ENCODE peak calls at places on chromosomes 12 and 14, in seven cellular contexts. W, D, J, B, H, C and I are unnamed samples.

GRCh38 chr12:118332511-118332910 is 40.2 kb downstream of the TAOK3 start:
- DNase-seq in W (peak), H (no peak), D (no peak), J (no peak), C (peak), B (no peak), I (no peak)

GRCh38 chr12:71440393-71441349 is 1.1 kb downstream of the LGR5 start:
- DNase-seq in C (no peak), H (no peak), J (no peak), D (no peak), W (peak), B (peak), I (no peak)

GRCh38 chr14:77046706-77047105 is 18.2 kb upstream of the IRF2BPL start:
- DNase-seq in J (no peak), H (no peak), W (peak), C (no peak), D (no peak), B (no peak), I (no peak)

GRCh38 chr12:104147346-104147745 is 9.3 kb upstream of the NFYB start:
- DNase-seq in D (no peak), H (no peak), J (no peak), C (no peak), B (no peak), W (no peak), I (no peak)

GRCh38 chr12:131095826-131096680 is 142.3 kb downstream of the ADGRD1 start:
- DNase-seq in J (no peak), W (no peak), D (no peak), B (no peak), H (no peak), C (no peak), I (no peak)

GRCh38 chr14:69266572-69267345 is 6.8 kb downstream of the GALNT16 start:
- DNase-seq in J (no peak), C (no peak), H (no peak), B (no peak), D (no peak), W (no peak), I (no peak)

GRCh38 chr14:71022015-71022919 is 115.0 kb downstream of the PCNX1 start:
- DNase-seq in C (no peak), H (no peak), B (no peak), J (no peak), W (no peak), D (no peak), I (no peak)

GRCh38 chr12:19243577-19243976 is 114.0 kb downstream of the PLEKHA5 start:
- DNase-seq in W (no peak), C (no peak), J (no peak), H (no peak), B (no peak), D (no peak), I (no peak)

GRCh38 chr12:102955926-102956737 is 1.3 kb upstream of the ASCL1 start:
- DNase-seq in C (no peak), D (no peak), B (no peak), H (no peak), J (no peak), W (no peak), I (no peak)

GRCh38 chr12:121300083-121300819 is 3.7 kb upstream of the CAMKK2 start:
- DNase-seq in J (no peak), H (no peak), W (no peak), D (no peak), C (no peak), B (no peak), I (no peak)

GRCh38 chr12:124754949-124755800 is 108.5 kb downstream of the SCARB1 start:
- DNase-seq in H (no peak), B (peak), J (peak), D (peak), W (no peak), C (peak), I (no peak)

GRCh38 chr12:123494124-123494843 is 36.3 kb downstream of the SNRNP35 start:
- DNase-seq in J (no peak), H (no peak), W (no peak), D (no peak), B (no peak), C (no peak), I (no peak)

GRCh38 chr12:70305794-70306193 is 60.3 kb upstream of the KCNMB4 start:
- DNase-seq in J (no peak), H (no peak), C (peak), D (no peak), W (no peak), B (no peak), I (no peak)

GRCh38 chr14:48580692-48581091 is 905.3 kb upstream of the MDGA2 start:
- DNase-seq in J (no peak), W (no peak), C (no peak), D (no peak), H (no peak), B (no peak), I (no peak)

GRCh38 chr14:22491683-22492483 is 97.1 kb downstream of the DAD1 start:
- DNase-seq in B (no peak), D (no peak), W (no peak), C (no peak), J (no peak), H (no peak), I (no peak)

GRCh38 chr14:104735830-104736642 is 12.0 kb downstream of the ADSS1 start:
- DNase-seq in D (peak), W (no peak), C (peak), H (no peak), J (no peak), B (peak), I (no peak)

GRCh38 chr14:96164861-96165490 is 39.7 kb upstream of the BDKRB2 start:
- DNase-seq in C (peak), D (no peak), H (no peak), W (no peak), B (no peak), J (no peak), I (no peak)

GRCh38 chr14:77979666-77980351 is 179.9 kb downstream of the ADCK1 start:
- DNase-seq in D (no peak), B (no peak), J (no peak), H (no peak), C (no peak), W (peak), I (no peak)

GRCh38 chr12:27711312-27711682 is 665 bp downstream of the MRPS35 start:
- DNase-seq in D (no peak), H (no peak), C (no peak), W (peak), J (no peak), B (no peak), I (no peak)

GRCh38 chr14:93912785-93913184 is 14.4 kb upstream of the FAM181A start:
- DNase-seq in B (no peak), J (no peak), D (no peak), H (no peak), C (no peak), W (no peak), I (no peak)

GRCh38 chr12:4540170-4540569 is 1.5 kb downstream of the RAD51AP1 start:
- DNase-seq in W (no peak), J (no peak), C (no peak), B (no peak), D (no peak), H (no peak), I (no peak)

GRCh38 chr14:103923863-103924262 is 4.4 kb upstream of the TDRD9 start:
- DNase-seq in B (no peak), W (peak), C (no peak), J (no peak), H (no peak), D (no peak), I (no peak)

GRCh38 chr12:5637698-5638097 is 205.8 kb downstream of the NTF3 start:
- DNase-seq in B (no peak), C (no peak), J (no peak), H (no peak), W (no peak), D (no peak), I (no peak)

GRCh38 chr14:67934851-67935250 is 115.3 kb downstream of the RAD51B start:
- DNase-seq in W (no peak), D (no peak), H (no peak), B (no peak), C (no peak), J (no peak), I (no peak)

GRCh38 chr14:67938046-67938445 is 118.5 kb downstream of the RAD51B start:
- DNase-seq in H (no peak), B (no peak), D (no peak), J (no peak), W (no peak), C (no peak), I (no peak)

GRCh38 chr14:67932708-67933107 is 113.1 kb downstream of the RAD51B start:
- DNase-seq in J (no peak), H (no peak), W (no peak), B (no peak), D (no peak), C (no peak), I (no peak)

GRCh38 chr14:67935371-67935770 is 115.8 kb downstream of the RAD51B start:
- DNase-seq in J (no peak), B (no peak), H (no peak), W (no peak), D (no peak), C (no peak), I (no peak)

GRCh38 chr14:67934087-67934486 is 114.5 kb downstream of the RAD51B start:
- DNase-seq in H (peak), J (peak), B (peak), W (peak), C (peak), D (peak), I (peak)
- TF ChIP-seq POLR2A in H (no peak), J (no peak), B (no peak), W (no peak), C (no peak), D (no peak), I (no peak)

DNA sequence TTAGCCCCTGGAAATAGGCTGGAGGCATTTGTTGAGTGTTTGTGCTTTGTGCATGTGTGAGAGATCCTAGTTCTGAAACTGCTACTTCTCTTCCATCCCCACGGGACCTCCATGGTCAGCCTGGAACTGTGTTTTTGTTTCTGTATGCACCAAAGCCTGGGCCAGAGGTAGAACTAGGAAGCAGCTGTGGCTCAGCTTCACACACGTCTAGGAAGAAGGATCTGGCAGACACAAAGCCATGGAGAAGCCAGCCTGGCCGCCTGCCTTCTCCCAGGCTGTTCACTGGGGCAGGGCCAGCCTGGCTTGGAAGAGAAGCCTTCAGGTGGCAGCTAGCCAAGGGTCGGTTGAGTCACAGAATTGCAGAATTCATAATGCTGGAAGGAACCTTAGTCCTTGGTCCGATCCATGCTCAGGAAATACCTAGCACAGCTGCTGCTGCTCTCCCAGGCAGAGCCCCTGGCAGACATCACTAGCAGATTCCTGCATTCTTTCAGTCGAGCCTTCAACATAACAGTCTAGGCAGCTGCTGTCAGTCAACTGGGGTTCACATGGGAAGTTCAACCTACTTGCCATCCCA is 27.0 kb downstream of the RIN3 start:
- DNase-seq in H (peak), W (no peak), J (no peak), C (peak), D (peak), B (peak), I (peak)
- TF ChIP-seq POLR2A in H (no peak), W (no peak), J (no peak), C (no peak), D (no peak), B (no peak), I (no peak)

DNA sequence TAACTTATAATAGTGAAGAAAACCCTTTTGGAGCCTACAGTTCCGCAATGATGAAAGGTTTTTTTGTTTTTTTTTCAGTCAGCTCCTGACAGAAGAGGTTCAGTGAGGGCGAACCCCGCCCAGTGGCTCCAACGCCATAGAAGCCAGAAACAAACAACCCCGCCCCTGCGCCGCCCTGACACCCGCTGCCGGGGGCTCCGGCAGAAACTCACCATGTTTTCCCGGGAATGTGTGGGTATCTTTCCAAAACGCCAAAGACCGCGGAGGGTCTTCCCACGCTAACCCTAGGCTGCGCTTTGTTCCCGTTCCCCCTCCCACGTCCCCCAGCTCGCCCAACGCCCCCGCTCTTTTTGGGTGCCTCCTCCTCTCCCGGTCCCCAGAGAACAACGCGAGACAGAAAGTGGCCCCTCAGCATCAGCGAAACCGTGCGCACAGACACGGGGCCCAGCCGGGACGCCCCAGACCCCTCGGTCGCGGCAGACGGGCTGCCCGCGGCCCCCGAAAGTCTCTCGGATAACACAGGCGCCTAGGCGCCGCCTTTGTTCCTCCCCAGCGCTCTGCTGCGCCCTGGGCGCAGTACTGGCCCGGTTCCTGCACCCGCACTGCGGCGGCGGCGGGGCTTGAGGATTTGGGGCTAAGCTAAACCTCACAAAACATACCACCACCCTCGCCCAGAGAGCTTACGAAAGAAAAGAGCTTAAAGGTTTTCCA is 520 bp downstream of the TUBA1A start:
- DNase-seq in J (no peak), H (peak), C (peak), D (peak), B (peak), W (peak), I (peak)
- TF ChIP-seq POLR2A in J (no peak), H (no peak), C (no peak), D (no peak), B (no peak), W (no peak), I (no peak)

GRCh38 chr12:57759360-57759980 is 4.6 kb downstream of the MARCHF9 start:
- DNase-seq in C (no peak), B (no peak), J (no peak), D (peak), W (peak), H (no peak), I (no peak)
- TF ChIP-seq POLR2A in C (no peak), B (no peak), J (no peak), D (no peak), W (no peak), H (no peak), I (no peak)